ENCODE peak calls at places on chromosomes 2 and 18, in nine cellular contexts. One of them, this sample, is unnamed.

GRCh38 chr18:8929381-8929780 is 173.1 kb upstream of the NDUFV2 start:
- DNase-seq in gastrocnemius medialis: no peak
- DNase-seq in ovary: no peak
- DNase-seq in IMR-90: no peak
- DNase-seq in K562: no peak
- DNase-seq in testis: no peak
- DNase-seq in uterus: no peak
- DNase-seq in endothelial cell of umbilical vein: no peak
- DNase-seq in HCT116: no peak
- DNase-seq in this sample: no peak

GRCh38 chr18:70931942-70932814 is 643.3 kb downstream of the SOCS6 start:
- DNase-seq in K562: no peak
- DNase-seq in HCT116: no peak
- DNase-seq in testis: no peak
- DNase-seq in IMR-90: peak; percentile 17
- DNase-seq in ovary: no peak
- DNase-seq in gastrocnemius medialis: no peak
- DNase-seq in endothelial cell of umbilical vein: peak; percentile 63
- DNase-seq in uterus: no peak
- DNase-seq in this sample: no peak

GRCh38 chr2:23414106-23414505 is 29.1 kb downstream of the KLHL29 start:
- DNase-seq in testis: no peak
- DNase-seq in gastrocnemius medialis: no peak
- DNase-seq in K562: no peak
- DNase-seq in IMR-90: no peak
- DNase-seq in HCT116: no peak
- DNase-seq in endothelial cell of umbilical vein: no peak
- DNase-seq in uterus: no peak
- DNase-seq in ovary: no peak
- DNase-seq in this sample: no peak

GRCh38 chr2:189337648-189338047 is 103.6 kb upstream of the WDR75 start:
- DNase-seq in HCT116: no peak
- DNase-seq in endothelial cell of umbilical vein: no peak
- DNase-seq in uterus: no peak
- DNase-seq in gastrocnemius medialis: no peak
- DNase-seq in testis: no peak
- DNase-seq in ovary: no peak
- DNase-seq in K562: no peak
- DNase-seq in IMR-90: peak; percentile 92
- DNase-seq in this sample: no peak

GRCh38 chr2:7795358-7796199 is 878.4 kb downstream of the RNF144A start:
- DNase-seq in testis: no peak
- DNase-seq in uterus: no peak
- DNase-seq in IMR-90: peak; percentile 25
- DNase-seq in endothelial cell of umbilical vein: no peak
- DNase-seq in HCT116: no peak
- DNase-seq in K562: no peak
- DNase-seq in ovary: no peak
- DNase-seq in gastrocnemius medialis: no peak
- DNase-seq in this sample: peak; percentile 87

GRCh38 chr2:239596792-239597191 is 196.0 kb upstream of the HDAC4 start:
- DNase-seq in IMR-90: no peak
- DNase-seq in uterus: no peak
- DNase-seq in endothelial cell of umbilical vein: no peak
- DNase-seq in HCT116: no peak
- DNase-seq in gastrocnemius medialis: no peak
- DNase-seq in testis: peak; percentile 6
- DNase-seq in ovary: no peak
- DNase-seq in K562: no peak
- DNase-seq in this sample: no peak

GRCh38 chr18:43970656-43971055 is 693.4 kb upstream of the SYT4 start:
- DNase-seq in gastrocnemius medialis: no peak
- DNase-seq in endothelial cell of umbilical vein: peak; percentile 7
- DNase-seq in HCT116: no peak
- DNase-seq in uterus: no peak
- DNase-seq in K562: no peak
- DNase-seq in testis: no peak
- DNase-seq in IMR-90: no peak
- DNase-seq in ovary: no peak
- DNase-seq in this sample: no peak

GRCh38 chr2:88831792-88832248 is 140.3 kb downstream of the RPIA start:
- DNase-seq in gastrocnemius medialis: no peak
- DNase-seq in HCT116: peak; percentile 42
- DNase-seq in uterus: no peak
- DNase-seq in K562: peak; percentile 71
- DNase-seq in ovary: no peak
- DNase-seq in testis: peak; percentile 83
- DNase-seq in endothelial cell of umbilical vein: peak; percentile 23
- DNase-seq in IMR-90: peak; percentile 16
- DNase-seq in this sample: peak; percentile 82

GRCh38 chr2:10400568-10400977 is 47.6 kb downstream of the ODC1 start:
- DNase-seq in uterus: no peak
- DNase-seq in HCT116: no peak
- DNase-seq in ovary: no peak
- DNase-seq in testis: no peak
- DNase-seq in K562: no peak
- DNase-seq in IMR-90: no peak
- DNase-seq in gastrocnemius medialis: peak; percentile 25
- DNase-seq in endothelial cell of umbilical vein: no peak
- DNase-seq in this sample: no peak

GRCh38 chr18:5630057-5630765 is 86.4 kb upstream of the EPB41L3 start:
- DNase-seq in uterus: peak; percentile 71
- DNase-seq in ovary: peak; percentile 72
- DNase-seq in gastrocnemius medialis: peak; percentile 23
- DNase-seq in IMR-90: peak; percentile 41
- DNase-seq in endothelial cell of umbilical vein: peak; percentile 65
- DNase-seq in testis: peak; percentile 89
- DNase-seq in HCT116: no peak
- DNase-seq in K562: peak; percentile 26
- DNase-seq in this sample: peak; percentile 74

GRCh38 chr2:27203741-27204140 is 8.1 kb upstream of the ATRAID start:
- DNase-seq in HCT116: no peak
- DNase-seq in testis: no peak
- DNase-seq in endothelial cell of umbilical vein: no peak
- DNase-seq in ovary: no peak
- DNase-seq in gastrocnemius medialis: no peak
- DNase-seq in IMR-90: no peak
- DNase-seq in uterus: no peak
- DNase-seq in K562: no peak
- DNase-seq in this sample: no peak

GRCh38 chr2:195367713-195368529 is 289.1 kb upstream of the SLC39A10 start:
- DNase-seq in endothelial cell of umbilical vein: no peak
- DNase-seq in uterus: no peak
- DNase-seq in IMR-90: no peak
- DNase-seq in gastrocnemius medialis: no peak
- DNase-seq in HCT116: no peak
- DNase-seq in ovary: no peak
- DNase-seq in K562: no peak
- DNase-seq in testis: no peak
- DNase-seq in this sample: peak; percentile 3

GRCh38 chr2:195364015-195364965 is 292.7 kb upstream of the SLC39A10 start:
- DNase-seq in ovary: no peak
- DNase-seq in testis: no peak
- DNase-seq in gastrocnemius medialis: no peak
- DNase-seq in K562: no peak
- DNase-seq in HCT116: no peak
- DNase-seq in uterus: no peak
- DNase-seq in IMR-90: peak; percentile 71
- DNase-seq in endothelial cell of umbilical vein: peak; percentile 61
- DNase-seq in this sample: no peak

GRCh38 chr2:195369217-195369587 is 287.8 kb upstream of the SLC39A10 start:
- DNase-seq in K562: no peak
- DNase-seq in testis: no peak
- DNase-seq in IMR-90: no peak
- DNase-seq in uterus: no peak
- DNase-seq in endothelial cell of umbilical vein: no peak
- DNase-seq in HCT116: no peak
- DNase-seq in ovary: no peak
- DNase-seq in gastrocnemius medialis: no peak
- DNase-seq in this sample: no peak

GRCh38 chr2:195370167-195370943 is 286.7 kb upstream of the SLC39A10 start:
- DNase-seq in testis: no peak
- DNase-seq in ovary: no peak
- DNase-seq in IMR-90: no peak
- DNase-seq in endothelial cell of umbilical vein: no peak
- DNase-seq in HCT116: no peak
- DNase-seq in K562: no peak
- DNase-seq in uterus: no peak
- DNase-seq in gastrocnemius medialis: no peak
- DNase-seq in this sample: no peak

GRCh38 chr2:195368530-195369216 is 288.4 kb upstream of the SLC39A10 start:
- DNase-seq in testis: no peak
- DNase-seq in ovary: no peak
- DNase-seq in HCT116: no peak
- DNase-seq in uterus: no peak
- DNase-seq in IMR-90: no peak
- DNase-seq in K562: no peak
- DNase-seq in endothelial cell of umbilical vein: no peak
- DNase-seq in gastrocnemius medialis: no peak
- DNase-seq in this sample: no peak
- H3K27ac ChIP-seq in testis: no peak overlapping the region
- H3K27ac ChIP-seq in ovary: no peak overlapping the region
- H3K27ac ChIP-seq in HCT116: no peak overlapping the region
- H3K27ac ChIP-seq in uterus: no peak overlapping the region
- H3K27ac ChIP-seq in IMR-90: no peak overlapping the region
- H3K27ac ChIP-seq in K562: peak overlapping the region; percentile 80
- H3K27ac ChIP-seq in endothelial cell of umbilical vein: no peak overlapping the region
- H3K27ac ChIP-seq in gastrocnemius medialis: no peak overlapping the region
- H3K27ac ChIP-seq in this sample: no peak overlapping the region

GRCh38 chr2:29310665-29311348 is 195.6 kb downstream of the CLIP4 start:
- DNase-seq in testis: no peak
- DNase-seq in endothelial cell of umbilical vein: no peak
- DNase-seq in K562: no peak
- DNase-seq in uterus: no peak
- DNase-seq in ovary: no peak
- DNase-seq in gastrocnemius medialis: no peak
- DNase-seq in HCT116: no peak
- DNase-seq in IMR-90: no peak
- DNase-seq in this sample: no peak

GRCh38 chr2:29311458-29311857 is 196.2 kb downstream of the CLIP4 start:
- DNase-seq in K562: no peak
- DNase-seq in endothelial cell of umbilical vein: no peak
- DNase-seq in testis: no peak
- DNase-seq in gastrocnemius medialis: no peak
- DNase-seq in ovary: no peak
- DNase-seq in IMR-90: no peak
- DNase-seq in HCT116: no peak
- DNase-seq in uterus: no peak
- DNase-seq in this sample: no peak

GRCh38 chr2:29317077-29317517 is 201.9 kb downstream of the CLIP4 start:
- DNase-seq in IMR-90: no peak
- DNase-seq in gastrocnemius medialis: no peak
- DNase-seq in endothelial cell of umbilical vein: no peak
- DNase-seq in uterus: no peak
- DNase-seq in HCT116: no peak
- DNase-seq in K562: no peak
- DNase-seq in testis: no peak
- DNase-seq in ovary: no peak
- DNase-seq in this sample: no peak

GRCh38 chr2:29317801-29318485 is 202.7 kb downstream of the CLIP4 start:
- DNase-seq in testis: no peak
- DNase-seq in ovary: no peak
- DNase-seq in gastrocnemius medialis: no peak
- DNase-seq in HCT116: no peak
- DNase-seq in endothelial cell of umbilical vein: no peak
- DNase-seq in uterus: no peak
- DNase-seq in K562: no peak
- DNase-seq in IMR-90: no peak
- DNase-seq in this sample: peak; percentile 81

DNA sequence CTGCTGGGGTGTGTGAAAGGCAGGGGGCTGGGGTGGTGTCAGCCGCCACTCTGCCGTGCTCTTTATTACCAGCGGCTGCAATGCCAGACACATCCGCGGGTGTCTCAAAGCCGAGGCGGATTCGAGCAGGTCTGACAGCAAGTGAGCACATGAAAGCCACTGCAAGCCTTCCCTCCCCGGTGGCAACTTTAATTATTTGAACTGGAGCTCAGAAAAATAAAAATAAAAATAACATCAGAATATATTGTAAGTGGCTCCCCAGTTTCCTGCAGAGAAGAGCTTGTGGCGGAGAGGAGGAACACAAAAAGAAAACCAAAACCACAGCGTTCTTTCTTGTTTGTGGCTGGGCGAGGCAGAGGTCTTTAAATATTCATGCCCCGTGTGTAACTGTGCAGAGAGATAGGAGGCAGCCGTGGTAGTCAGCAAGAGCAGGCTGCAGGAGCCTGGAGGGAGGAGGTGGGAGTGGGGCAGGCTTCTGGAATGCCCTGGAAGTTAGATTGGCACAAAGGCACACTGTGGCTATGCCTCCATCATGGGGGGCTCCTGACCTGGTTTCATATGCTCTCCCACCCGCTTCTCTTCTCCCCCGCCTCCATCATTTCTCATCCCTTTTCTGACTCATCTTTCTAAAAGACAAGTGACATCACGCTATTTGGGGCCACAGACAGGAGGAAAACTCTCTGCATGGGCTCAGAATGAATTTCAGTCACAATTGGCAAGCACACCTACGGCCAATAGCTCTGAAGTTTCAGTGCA is 199.8 kb downstream of the CLIP4 start:
- DNase-seq in uterus: no peak
- DNase-seq in K562: no peak
- DNase-seq in HCT116: no peak
- DNase-seq in ovary: no peak
- DNase-seq in testis: peak; percentile 47
- DNase-seq in IMR-90: no peak
- DNase-seq in endothelial cell of umbilical vein: no peak
- DNase-seq in gastrocnemius medialis: no peak
- DNase-seq in this sample: no peak
- H3K4me3 ChIP-seq in uterus: no peak overlapping the region
- H3K4me3 ChIP-seq in K562: no peak overlapping the region
- H3K4me3 ChIP-seq in HCT116: no peak overlapping the region
- H3K4me3 ChIP-seq in ovary: no peak overlapping the region
- H3K4me3 ChIP-seq in testis: no peak overlapping the region
- H3K4me3 ChIP-seq in IMR-90: no peak overlapping the region
- H3K4me3 ChIP-seq in endothelial cell of umbilical vein: no peak overlapping the region
- H3K4me3 ChIP-seq in gastrocnemius medialis: no peak overlapping the region
- H3K4me3 ChIP-seq in this sample: no peak overlapping the region

GRCh38 chr18:56638232-56639093 is at the start of gene TXNL1:
- DNase-seq in IMR-90: peak; percentile 99
- DNase-seq in testis: peak; percentile 99
- DNase-seq in uterus: peak; percentile 100
- DNase-seq in gastrocnemius medialis: peak; percentile 99
- DNase-seq in ovary: peak; percentile 100
- DNase-seq in K562: peak; percentile 94
- DNase-seq in endothelial cell of umbilical vein: peak; percentile 99
- DNase-seq in HCT116: peak; percentile 95
- DNase-seq in this sample: peak; percentile 99
- TF ChIP-seq POLR2A in IMR-90: peak; percentile 96
- TF ChIP-seq POLR2A in testis: peak; percentile 9
- TF ChIP-seq POLR2A in uterus: peak; percentile 76
- TF ChIP-seq POLR2A in gastrocnemius medialis: peak; percentile 90
- TF ChIP-seq POLR2A in ovary: peak; percentile 63
- TF ChIP-seq POLR2A in K562: peak; percentile 80
- TF ChIP-seq POLR2A in endothelial cell of umbilical vein: peak; percentile 93
- TF ChIP-seq POLR2A in HCT116: peak; percentile 76
- TF ChIP-seq POLR2A in this sample: peak; percentile 48

DNA sequence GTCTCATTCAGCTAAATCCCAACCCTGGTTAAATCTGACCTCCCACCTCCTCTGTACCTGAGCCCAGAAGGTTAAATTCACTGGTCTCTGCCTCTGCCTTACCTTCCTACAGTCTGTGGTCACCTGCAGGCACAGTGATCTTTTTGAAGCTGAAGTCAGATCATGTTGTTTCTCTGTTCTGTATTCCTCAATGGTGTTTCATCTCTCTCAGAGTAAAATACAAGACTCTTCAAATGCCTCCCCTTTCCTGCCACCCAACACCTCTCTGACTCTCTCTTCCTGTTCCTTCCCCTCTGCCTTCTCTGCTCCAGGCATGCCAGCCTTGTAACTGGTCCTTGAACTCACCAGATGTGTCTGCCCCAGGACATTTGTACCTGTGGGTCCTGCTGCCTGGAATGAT is 219.3 kb downstream of the UXS1 start:
- DNase-seq in gastrocnemius medialis: no peak
- DNase-seq in uterus: no peak
- DNase-seq in testis: no peak
- DNase-seq in endothelial cell of umbilical vein: no peak
- DNase-seq in HCT116: no peak
- DNase-seq in K562: no peak
- DNase-seq in IMR-90: no peak
- DNase-seq in ovary: no peak
- DNase-seq in this sample: no peak
- H3K27ac ChIP-seq in gastrocnemius medialis: no peak overlapping the region
- H3K27ac ChIP-seq in uterus: no peak overlapping the region
- H3K27ac ChIP-seq in testis: no peak overlapping the region
- H3K27ac ChIP-seq in endothelial cell of umbilical vein: no peak overlapping the region
- H3K27ac ChIP-seq in HCT116: no peak overlapping the region
- H3K27ac ChIP-seq in K562: no peak overlapping the region
- H3K27ac ChIP-seq in IMR-90: no peak overlapping the region
- H3K27ac ChIP-seq in ovary: no peak overlapping the region
- H3K27ac ChIP-seq in this sample: no peak overlapping the region